ENCODE peak calls at places on chromosomes 4 and X, in eight cellular contexts. K, O, Q, S, Y, W, A and F are unnamed samples.

GRCh38 chr4:154604696-154605200 is 7.7 kb downstream of the FGG start:
- DNase-seq in K (no peak), O (no peak), Q (no peak), S (no peak), Y (no peak), W (no peak), A (no peak), F (no peak)

GRCh38 chr4:15366660-15367059 is 61.2 kb upstream of the C1QTNF7 start:
- DNase-seq in K (no peak), O (no peak), Q (no peak), S (no peak), Y (no peak), W (no peak), A (no peak), F (no peak)

GRCh38 chr4:93157984-93158383 is 670.6 kb upstream of the ATOH1 start:
- DNase-seq in K (no peak), O (no peak), Q (no peak), S (no peak), Y (no peak), W (no peak), A (no peak), F (no peak)

GRCh38 chrX:30893206-30893605 is 4.2 kb upstream of the TAB3 start:
- DNase-seq in K (no peak), O (peak), Q (no peak), S (no peak), Y (no peak), W (no peak), A (no peak), F (no peak)

GRCh38 chrX:12563121-12563520 is 228.1 kb upstream of the PRPS2 start:
- DNase-seq in K (no peak), O (peak), Q (no peak), S (peak), Y (no peak), W (no peak), A (no peak), F (no peak)

GRCh38 chr4:167233523-167234387 is 539 bp downstream of the SPOCK3 start:
- DNase-seq in K (peak), O (peak), Q (peak), S (no peak), Y (no peak), W (no peak), A (peak), F (no peak)

GRCh38 chrX:49230500-49231232 is 2.5 kb downstream of the CACNA1F start:
- DNase-seq in K (no peak), O (no peak), Q (peak), S (no peak), Y (peak), W (peak), A (peak), F (no peak)

GRCh38 chr4:89101256-89102161 is 9.8 kb upstream of the TIGD2 start:
- DNase-seq in K (no peak), O (no peak), Q (no peak), S (no peak), Y (no peak), W (no peak), A (peak), F (no peak)

GRCh38 chrX:22351966-22352365 is 79.3 kb downstream of the CBLL2 start:
- DNase-seq in K (no peak), O (no peak), Q (no peak), S (no peak), Y (no peak), W (no peak), A (peak), F (no peak)

GRCh38 chr4:175770555-175770954 is 41.5 kb downstream of the GPM6A start:
- DNase-seq in K (no peak), O (no peak), Q (no peak), S (no peak), Y (peak), W (no peak), A (no peak), F (no peak)

GRCh38 chr4:24260922-24261581 is 323.3 kb downstream of the DHX15 start:
- DNase-seq in K (no peak), O (peak), Q (no peak), S (no peak), Y (no peak), W (no peak), A (peak), F (no peak)

GRCh38 chr4:110245567-110245966 is 47.2 kb upstream of the ELOVL6 start:
- DNase-seq in K (no peak), O (peak), Q (no peak), S (peak), Y (no peak), W (no peak), A (no peak), F (no peak)

GRCh38 chr4:116639070-116639577 is 446.3 kb downstream of the TRAM1L1 start:
- DNase-seq in K (no peak), O (no peak), Q (no peak), S (no peak), Y (no peak), W (no peak), A (no peak), F (no peak)

GRCh38 chr4:135243960-135244561 is 1042.5 kb upstream of the PABPC4L start:
- DNase-seq in K (no peak), O (peak), Q (no peak), S (peak), Y (peak), W (no peak), A (no peak), F (peak)

GRCh38 chrX:86047174-86047991 is at the start of gene CHM:
- DNase-seq in K (peak), O (peak), Q (peak), S (peak), Y (peak), W (peak), A (no peak), F (peak)

GRCh38 chr4:29066856-29067255 is 1653.3 kb upstream of the PCDH7 start:
- DNase-seq in K (no peak), O (peak), Q (no peak), S (no peak), Y (no peak), W (no peak), A (no peak), F (no peak)

GRCh38 chr4:47068986-47069385 is 37.6 kb downstream of the GABRB1 start:
- DNase-seq in K (no peak), O (peak), Q (no peak), S (no peak), Y (no peak), W (no peak), A (peak), F (no peak)